ENCODE peak calls at places on chromosomes 6 and 20, in four cellular contexts. One of them, this sample, is unnamed.

GRCh38 chr6:133012774-133013173 is 198.4 kb downstream of the RPS12 start:
- DNase-seq in K562: no peak
- DNase-seq in GM12878: no peak
- DNase-seq in HepG2: no peak
- DNase-seq in this sample: no peak

GRCh38 chr6:53347250-53347920 is 1.4 kb downstream of the ELOVL5 start:
- DNase-seq in K562: no peak
- DNase-seq in GM12878: no peak
- DNase-seq in HepG2: no peak
- DNase-seq in this sample: no peak

GRCh38 chr20:45329497-45330319 is 18.5 kb downstream of the SDC4 start:
- DNase-seq in K562: no peak
- DNase-seq in HepG2: no peak
- DNase-seq in GM12878: no peak
- DNase-seq in this sample: no peak

GRCh38 chr6:43303751-43304331 is 4.8 kb downstream of the CRIP3 start:
- DNase-seq in HepG2: no peak
- DNase-seq in GM12878: no peak
- DNase-seq in K562: no peak
- DNase-seq in this sample: no peak

GRCh38 chr20:64237316-64237715 is 18.2 kb upstream of the PCMTD2 start:
- DNase-seq in GM12878: no peak
- DNase-seq in HepG2: no peak
- DNase-seq in K562: no peak
- DNase-seq in this sample: no peak

GRCh38 chr20:34922654-34923381 is 32.8 kb downstream of the GSS start:
- DNase-seq in K562: no peak
- DNase-seq in HepG2: peak
- DNase-seq in GM12878: no peak
- DNase-seq in this sample: no peak

GRCh38 chr6:156183678-156184077 is 593.5 kb upstream of the ARID1B start:
- DNase-seq in K562: no peak
- DNase-seq in GM12878: no peak
- DNase-seq in HepG2: no peak
- DNase-seq in this sample: no peak

GRCh38 chr6:100322886-100323285 is 141.8 kb downstream of the SIM1 start:
- DNase-seq in K562: no peak
- DNase-seq in GM12878: no peak
- DNase-seq in HepG2: no peak
- DNase-seq in this sample: no peak

GRCh38 chr6:29531668-29532067 is 27.9 kb downstream of the UBD start:
- DNase-seq in K562: no peak
- DNase-seq in HepG2: no peak
- DNase-seq in GM12878: no peak
- DNase-seq in this sample: no peak

GRCh38 chr20:19760371-19760721 is 2.3 kb downstream of the RIN2 start:
- DNase-seq in GM12878: no peak
- DNase-seq in HepG2: no peak
- DNase-seq in K562: no peak
- DNase-seq in this sample: no peak

GRCh38 chr6:119105262-119105661 is 26.8 kb upstream of the FAM184A start:
- DNase-seq in GM12878: no peak
- DNase-seq in HepG2: no peak
- DNase-seq in K562: no peak
- DNase-seq in this sample: no peak

GRCh38 chr20:9149796-9150195 is 80.9 kb downstream of the PLCB4 start:
- DNase-seq in GM12878: no peak
- DNase-seq in K562: no peak
- DNase-seq in HepG2: no peak
- DNase-seq in this sample: no peak
- TF ChIP-seq BHLHE40 in GM12878: no peak
- TF ChIP-seq BHLHE40 in K562: no peak
- TF ChIP-seq BHLHE40 in HepG2: no peak
- TF ChIP-seq BHLHE40 in this sample: no peak

DNA sequence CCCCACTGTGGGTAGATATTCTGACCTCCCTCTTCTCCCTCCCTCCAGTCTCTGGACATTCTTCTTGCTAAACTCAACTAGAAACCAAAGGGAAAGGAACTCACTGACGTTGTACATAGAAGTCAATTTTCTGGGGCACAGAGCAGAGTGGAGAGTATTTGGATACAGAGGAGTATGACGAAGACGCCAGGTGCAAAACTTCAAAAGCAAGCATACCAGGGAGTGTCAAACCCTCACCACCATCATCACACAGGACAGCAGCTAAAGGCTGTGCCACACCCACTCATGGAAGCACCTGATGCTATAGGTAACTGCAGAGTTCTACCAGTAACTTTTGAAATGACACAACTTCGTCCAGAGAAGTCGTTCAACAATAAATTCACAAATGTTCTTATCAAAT is 64.8 kb downstream of the FYN start:
- DNase-seq in GM12878: no peak
- DNase-seq in HepG2: no peak
- DNase-seq in K562: no peak
- DNase-seq in this sample: no peak
- TF ChIP-seq SP1 in GM12878: no peak
- TF ChIP-seq SP1 in HepG2: no peak
- TF ChIP-seq SP1 in K562: no peak
- TF ChIP-seq SP1 in this sample: no peak

GRCh38 chr20:8005575-8006366 is 13.8 kb downstream of the TMX4 start:
- DNase-seq in GM12878: no peak
- DNase-seq in K562: no peak
- DNase-seq in HepG2: no peak
- DNase-seq in this sample: no peak

GRCh38 chr20:8007490-8007889 is 12.1 kb downstream of the TMX4 start:
- DNase-seq in K562: no peak
- DNase-seq in HepG2: no peak
- DNase-seq in GM12878: no peak
- DNase-seq in this sample: no peak

GRCh38 chr20:8008733-8009132 is 10.8 kb downstream of the TMX4 start:
- DNase-seq in HepG2: no peak
- DNase-seq in GM12878: no peak
- DNase-seq in K562: no peak
- DNase-seq in this sample: no peak

DNA sequence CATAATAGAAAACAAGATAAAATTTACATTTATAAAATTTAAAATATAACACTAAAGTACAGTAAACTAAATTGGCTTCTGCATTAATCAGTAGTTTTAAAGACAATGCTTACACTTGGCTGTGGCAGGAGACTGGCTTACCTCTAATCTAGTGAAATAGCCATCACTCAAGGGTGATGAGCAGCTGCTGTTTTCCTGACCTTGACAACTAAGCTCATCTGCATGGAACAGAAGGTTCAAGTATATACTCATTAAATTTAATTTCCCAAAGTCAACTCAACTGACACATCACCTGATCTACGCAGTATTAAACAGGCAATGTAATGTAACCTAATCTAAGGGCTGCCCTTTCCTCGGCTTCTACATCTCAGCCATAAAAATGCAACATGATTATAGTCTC is 14.5 kb downstream of the TMX4 start:
- DNase-seq in K562: no peak
- DNase-seq in GM12878: no peak
- DNase-seq in HepG2: no peak
- DNase-seq in this sample: no peak
- TF ChIP-seq BHLHE40 in K562: no peak
- TF ChIP-seq BHLHE40 in GM12878: no peak
- TF ChIP-seq BHLHE40 in HepG2: no peak
- TF ChIP-seq BHLHE40 in this sample: no peak

GRCh38 chr6:122697458-122697857 is 82.1 kb upstream of the FABP7 start:
- DNase-seq in K562: no peak
- DNase-seq in GM12878: no peak
- DNase-seq in HepG2: no peak
- DNase-seq in this sample: no peak

GRCh38 chr6:122695188-122695587 is 84.3 kb upstream of the FABP7 start:
- DNase-seq in HepG2: no peak
- DNase-seq in GM12878: no peak
- DNase-seq in K562: no peak
- DNase-seq in this sample: no peak

GRCh38 chr6:122696853-122697252 is 82.7 kb upstream of the FABP7 start:
- DNase-seq in K562: no peak
- DNase-seq in GM12878: no peak
- DNase-seq in HepG2: peak
- DNase-seq in this sample: no peak

GRCh38 chr6:122692807-122693580 is 82.8 kb downstream of the PKIB start:
- DNase-seq in HepG2: no peak
- DNase-seq in K562: no peak
- DNase-seq in GM12878: no peak
- DNase-seq in this sample: no peak

GRCh38 chr6:122696079-122696478 is 83.4 kb upstream of the FABP7 start:
- DNase-seq in HepG2: no peak
- DNase-seq in GM12878: no peak
- DNase-seq in K562: no peak
- DNase-seq in this sample: no peak
- TF ChIP-seq SP1 in HepG2: no peak
- TF ChIP-seq SP1 in GM12878: no peak
- TF ChIP-seq SP1 in K562: no peak
- TF ChIP-seq SP1 in this sample: no peak

DNA sequence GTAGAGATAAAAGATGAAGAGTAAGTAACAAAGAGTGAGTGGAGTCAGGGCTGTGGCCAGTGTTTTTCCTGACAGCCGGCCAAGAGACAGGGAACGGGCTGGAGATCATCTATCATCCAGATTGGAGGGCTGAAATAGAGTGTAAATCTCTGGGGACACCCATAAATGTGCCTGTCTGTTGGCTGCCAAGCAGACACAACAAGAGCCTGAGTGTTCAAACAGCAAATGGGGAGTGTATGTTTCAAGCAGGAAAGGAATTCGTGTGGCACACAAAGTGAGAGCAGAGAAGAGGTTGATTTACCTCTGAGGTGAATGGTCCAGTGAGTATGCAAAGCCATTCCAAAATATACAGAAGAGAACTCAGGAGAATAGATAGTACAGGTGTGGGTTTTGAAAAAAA is 326.5 kb upstream of the KHDRBS2 start:
- DNase-seq in K562: no peak
- DNase-seq in GM12878: no peak
- DNase-seq in HepG2: no peak
- DNase-seq in this sample: no peak
- TF ChIP-seq BHLHE40 in K562: no peak
- TF ChIP-seq BHLHE40 in GM12878: no peak
- TF ChIP-seq BHLHE40 in HepG2: no peak
- TF ChIP-seq BHLHE40 in this sample: no peak

DNA sequence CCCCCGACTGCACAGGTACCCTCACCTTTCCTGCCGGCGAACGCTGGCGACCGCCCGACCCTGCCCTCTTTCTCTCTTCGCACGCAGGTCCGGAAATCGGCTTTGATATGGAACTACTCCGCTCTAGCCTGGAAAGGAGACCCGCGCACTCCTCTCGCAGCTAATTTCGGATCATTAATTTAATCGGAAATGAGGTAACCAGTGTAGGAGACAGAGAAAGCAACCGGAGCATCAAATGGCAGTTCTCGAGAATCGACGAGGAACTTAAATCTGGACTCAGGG is 946 bp upstream of the ATXN1 start:
- DNase-seq in HepG2: no peak
- DNase-seq in GM12878: no peak
- DNase-seq in K562: no peak
- DNase-seq in this sample: no peak
- TF ChIP-seq SP1 in HepG2: no peak
- TF ChIP-seq SP1 in GM12878: no peak
- TF ChIP-seq SP1 in K562: no peak
- TF ChIP-seq SP1 in this sample: no peak

GRCh38 chr6:134830945-134831344 is 119.0 kb downstream of the ALDH8A1 start:
- DNase-seq in K562: no peak
- DNase-seq in GM12878: no peak
- DNase-seq in HepG2: peak
- DNase-seq in this sample: no peak
- TF ChIP-seq BHLHE40 in K562: no peak
- TF ChIP-seq BHLHE40 in GM12878: no peak
- TF ChIP-seq BHLHE40 in HepG2: no peak
- TF ChIP-seq BHLHE40 in this sample: no peak

GRCh38 chr6:14828146-14828705 is 417.6 kb upstream of the JARID2 start:
- DNase-seq in HepG2: no peak
- DNase-seq in GM12878: no peak
- DNase-seq in K562: no peak
- DNase-seq in this sample: no peak
- TF ChIP-seq SP1 in HepG2: no peak
- TF ChIP-seq SP1 in GM12878: no peak
- TF ChIP-seq SP1 in K562: no peak
- TF ChIP-seq SP1 in this sample: no peak

DNA sequence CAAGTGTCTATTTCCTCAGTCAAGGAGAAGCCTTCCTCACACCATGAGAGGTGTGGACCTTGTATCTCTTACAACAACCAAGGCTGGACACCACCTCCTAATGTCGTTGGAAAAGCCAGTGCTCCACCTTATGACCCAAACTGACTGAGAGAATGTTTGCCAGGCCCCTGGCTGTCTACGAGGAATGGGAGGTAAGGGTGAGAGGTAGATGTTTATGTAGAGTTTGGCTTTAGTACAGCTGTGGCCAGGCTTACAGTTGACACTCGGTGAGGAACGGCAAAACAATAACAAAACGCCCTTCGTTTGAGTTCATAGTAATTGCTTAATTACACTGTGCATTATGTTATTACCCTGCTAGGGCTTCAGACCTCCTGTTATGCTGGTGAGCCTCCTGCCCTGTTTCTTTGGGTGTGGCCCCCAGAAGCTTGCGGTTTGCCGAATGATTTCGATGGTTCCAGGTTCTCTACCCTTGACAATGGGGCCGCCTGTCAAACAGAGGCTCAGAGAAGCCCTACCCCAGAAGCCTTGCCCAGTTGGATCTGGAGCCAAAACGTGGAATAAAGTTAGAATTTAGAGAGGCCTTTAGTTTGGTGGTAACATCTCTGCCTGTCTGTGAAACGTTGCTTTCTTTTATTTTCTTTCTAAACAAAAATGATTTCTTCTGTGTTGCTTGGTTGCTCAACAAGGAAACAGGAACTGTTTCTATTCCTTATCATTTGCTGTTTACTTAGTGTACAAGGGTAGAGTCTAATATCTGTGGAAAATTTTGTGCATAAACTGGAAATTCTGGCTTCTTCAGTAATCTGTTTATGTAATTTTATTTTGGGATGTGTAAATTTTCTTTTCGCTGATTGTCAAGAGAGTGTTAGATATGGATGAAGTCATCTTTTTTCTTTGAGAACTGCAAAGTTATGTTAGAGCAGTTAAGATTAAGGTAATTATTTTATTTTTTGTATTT is 60.4 kb upstream of the FOXQ1 start:
- DNase-seq in K562: no peak
- DNase-seq in GM12878: no peak
- DNase-seq in HepG2: peak
- DNase-seq in this sample: no peak
- TF ChIP-seq BHLHE40 in K562: no peak
- TF ChIP-seq BHLHE40 in GM12878: no peak
- TF ChIP-seq BHLHE40 in HepG2: no peak
- TF ChIP-seq BHLHE40 in this sample: no peak

GRCh38 chr20:1467082-1467354 is 369 bp upstream of the NSFL1C start:
- DNase-seq in GM12878: no peak
- DNase-seq in HepG2: no peak
- DNase-seq in K562: no peak
- DNase-seq in this sample: no peak
- TF ChIP-seq SP1 in GM12878: no peak
- TF ChIP-seq SP1 in HepG2: no peak
- TF ChIP-seq SP1 in K562: no peak
- TF ChIP-seq SP1 in this sample: no peak

This sample was measured in HEK293T.